ENCODE peak calls at places on chromosomes 3 and 15, in nine cellular contexts. G, U, I, K, T, D, O, W and A are unnamed samples.

GRCh38 chr3:153097213-153097612 is 64.8 kb upstream of the RAP2B start:
- DNase-seq in G (no peak), U (no peak), I (no peak), K (no peak), T (no peak), D (no peak), O (no peak), W (no peak), A (no peak)

GRCh38 chr3:149706905-149707304 is 45.4 kb downstream of the COMMD2 start:
- DNase-seq in G (no peak), U (no peak), I (peak), K (no peak), T (no peak), D (peak), O (peak), W (peak), A (no peak)

GRCh38 chr3:94417963-94418455 is 355.1 kb downstream of the NSUN3 start:
- DNase-seq in G (no peak), U (peak), I (no peak), K (no peak), T (no peak), D (no peak), O (no peak), W (no peak), A (no peak)

GRCh38 chr3:3776607-3777006 is 22.6 kb upstream of the LRRN1 start:
- DNase-seq in G (no peak), U (no peak), I (no peak), K (no peak), T (no peak), D (no peak), O (no peak), W (no peak), A (no peak)

GRCh38 chr15:60370804-60371700 is 26.7 kb downstream of the ANXA2 start:
- DNase-seq in G (peak), U (peak), I (peak), K (peak), T (peak), D (peak), O (peak), W (peak), A (no peak)

GRCh38 chr3:151412989-151413388 is 28.4 kb upstream of the P2RY12 start:
- DNase-seq in G (no peak), U (no peak), I (no peak), K (no peak), T (no peak), D (no peak), O (no peak), W (no peak), A (no peak)

GRCh38 chr15:48898083-48898482 is 20.1 kb downstream of the EID1 start:
- DNase-seq in G (no peak), U (no peak), I (no peak), K (no peak), T (no peak), D (no peak), O (no peak), W (no peak), A (no peak)

GRCh38 chr3:46932455-46933225 is 43.9 kb downstream of the CCDC12 start:
- DNase-seq in G (no peak), U (peak), I (no peak), K (peak), T (no peak), D (no peak), O (no peak), W (no peak), A (no peak)

GRCh38 chr3:180981912-180982311 is 7.6 kb downstream of the DNAJC19 start:
- DNase-seq in G (no peak), U (no peak), I (no peak), K (no peak), T (no peak), D (no peak), O (no peak), W (no peak), A (no peak)

GRCh38 chr15:88661041-88661765 is 22.4 kb downstream of the ISG20 start:
- DNase-seq in G (no peak), U (no peak), I (no peak), K (no peak), T (peak), D (no peak), O (peak), W (peak), A (no peak)

GRCh38 chr15:67824900-67825879 is at the start of gene SKOR1:
- DNase-seq in G (no peak), U (peak), I (peak), K (no peak), T (no peak), D (no peak), O (peak), W (peak), A (no peak)

GRCh38 chr3:13420051-13420816 is at the start of gene NUP210:
- DNase-seq in G (no peak), U (peak), I (peak), K (peak), T (no peak), D (no peak), O (no peak), W (no peak), A (no peak)

GRCh38 chr3:171695476-171695875 is 114.8 kb downstream of the PLD1 start:
- DNase-seq in G (no peak), U (no peak), I (no peak), K (no peak), T (no peak), D (no peak), O (no peak), W (peak), A (no peak)

GRCh38 chr15:68699124-68699880 is 120.5 kb downstream of the CORO2B start:
- DNase-seq in G (no peak), U (no peak), I (no peak), K (no peak), T (no peak), D (no peak), O (no peak), W (no peak), A (no peak)

GRCh38 chr3:115657168-115657567 is 33.9 kb downstream of the GAP43 start:
- DNase-seq in G (no peak), U (no peak), I (no peak), K (no peak), T (no peak), D (no peak), O (no peak), W (no peak), A (no peak)

GRCh38 chr3:73801444-73801843 is 176.7 kb upstream of the PDZRN3 start:
- DNase-seq in G (no peak), U (no peak), I (no peak), K (no peak), T (no peak), D (no peak), O (no peak), W (no peak), A (no peak)

GRCh38 chr15:92197761-92198160 is 195.9 kb upstream of the ST8SIA2 start:
- DNase-seq in G (no peak), U (no peak), I (no peak), K (no peak), T (no peak), D (no peak), O (no peak), W (no peak), A (no peak)

GRCh38 chr3:195001961-195002861 is 268.7 kb downstream of the XXYLT1 start:
- DNase-seq in G (no peak), U (peak), I (peak), K (peak), T (no peak), D (peak), O (peak), W (peak), A (peak)

GRCh38 chr15:25783607-25784131 is 79.5 kb downstream of the ATP10A start:
- DNase-seq in G (no peak), U (no peak), I (no peak), K (no peak), T (no peak), D (no peak), O (peak), W (peak), A (no peak)

GRCh38 chr3:196643201-196643749 is 3.8 kb downstream of the NRROS start:
- DNase-seq in G (no peak), U (no peak), I (no peak), K (no peak), T (no peak), D (no peak), O (no peak), W (no peak), A (no peak)

GRCh38 chr15:77064539-77065308 is 6.2 kb downstream of the TSPAN3 start:
- DNase-seq in G (no peak), U (no peak), I (peak), K (no peak), T (no peak), D (no peak), O (peak), W (no peak), A (no peak)

GRCh38 chr3:39445927-39446326 is 21.6 kb upstream of the MOBP start:
- DNase-seq in G (no peak), U (no peak), I (no peak), K (no peak), T (no peak), D (no peak), O (no peak), W (no peak), A (no peak)

GRCh38 chr3:181075098-181075497 is 85.6 kb upstream of the DNAJC19 start:
- DNase-seq in G (no peak), U (peak), I (no peak), K (no peak), T (no peak), D (no peak), O (no peak), W (no peak), A (no peak)

GRCh38 chr15:93035953-93036810 is 52.8 kb downstream of the RGMA start:
- DNase-seq in G (no peak), U (peak), I (peak), K (peak), T (no peak), D (no peak), O (peak), W (no peak), A (no peak)

GRCh38 chr15:89665449-89666146 is 10.3 kb upstream of the KIF7 start:
- DNase-seq in G (peak), U (peak), I (peak), K (peak), T (no peak), D (peak), O (peak), W (peak), A (peak)

GRCh38 chr3:42031808-42032475 is 59.2 kb upstream of the TRAK1 start:
- DNase-seq in G (peak), U (no peak), I (no peak), K (no peak), T (no peak), D (no peak), O (no peak), W (peak), A (peak)

GRCh38 chr3:44988073-44988472 is 12.0 kb downstream of the EXOSC7 start:
- DNase-seq in G (no peak), U (no peak), I (no peak), K (no peak), T (no peak), D (no peak), O (no peak), W (no peak), A (no peak)

GRCh38 chr3:78091478-78092119 is 1051.7 kb downstream of the ROBO2 start:
- DNase-seq in G (no peak), U (no peak), I (peak), K (no peak), T (no peak), D (no peak), O (no peak), W (no peak), A (no peak)

GRCh38 chr3:196246612-196247308 is 30.4 kb downstream of the SLC51A start:
- DNase-seq in G (no peak), U (no peak), I (no peak), K (no peak), T (no peak), D (no peak), O (peak), W (peak), A (no peak)

GRCh38 chr3:61158152-61158551 is 93.1 kb downstream of the FHIT start:
- DNase-seq in G (no peak), U (no peak), I (no peak), K (no peak), T (no peak), D (no peak), O (no peak), W (no peak), A (no peak)

GRCh38 chr3:23019596-23020300 is 183.4 kb upstream of the UBE2E2 start:
- DNase-seq in G (no peak), U (no peak), I (no peak), K (no peak), T (no peak), D (no peak), O (no peak), W (peak), A (no peak)

GRCh38 chr3:122916580-122916979 is 111.0 kb downstream of the SEMA5B start:
- DNase-seq in G (no peak), U (no peak), I (no peak), K (no peak), T (no peak), D (no peak), O (no peak), W (no peak), A (no peak)

GRCh38 chr15:57969355-57969754 is 96.2 kb downstream of the ALDH1A2 start:
- DNase-seq in G (no peak), U (no peak), I (no peak), K (no peak), T (no peak), D (peak), O (peak), W (no peak), A (no peak)

GRCh38 chr3:59754456-59754855 is 704.6 kb upstream of the CFAP20DC start:
- DNase-seq in G (no peak), U (no peak), I (no peak), K (no peak), T (no peak), D (no peak), O (no peak), W (peak), A (no peak)

GRCh38 chr3:63207066-63207590 is 71.0 kb upstream of the SYNPR start:
- DNase-seq in G (no peak), U (no peak), I (no peak), K (no peak), T (no peak), D (no peak), O (peak), W (no peak), A (no peak)

GRCh38 chr3:57594144-57594543 is 3.0 kb downstream of the ARF4 start:
- DNase-seq in G (no peak), U (no peak), I (no peak), K (no peak), T (no peak), D (no peak), O (no peak), W (no peak), A (no peak)
- H3K4me3 ChIP-seq in G (no peak), U (peak), I (peak), K (no peak), T (peak), D (peak), O (peak), W (peak), A (no peak)

GRCh38 chr15:101698314-101698713 is 26.0 kb downstream of the TARS3 start:
- DNase-seq in G (no peak), U (no peak), I (no peak), K (no peak), T (no peak), D (peak), O (peak), W (no peak), A (no peak)

GRCh38 chr15:101697488-101697887 is 26.8 kb downstream of the TARS3 start:
- DNase-seq in G (no peak), U (no peak), I (no peak), K (no peak), T (no peak), D (no peak), O (no peak), W (no peak), A (no peak)

GRCh38 chr15:101692799-101693198 is 31.5 kb downstream of the TARS3 start:
- DNase-seq in G (no peak), U (no peak), I (no peak), K (no peak), T (no peak), D (no peak), O (no peak), W (no peak), A (no peak)

GRCh38 chr15:101689901-101690300 is 34.4 kb downstream of the TARS3 start:
- DNase-seq in G (no peak), U (no peak), I (no peak), K (no peak), T (no peak), D (peak), O (peak), W (no peak), A (no peak)

DNA sequence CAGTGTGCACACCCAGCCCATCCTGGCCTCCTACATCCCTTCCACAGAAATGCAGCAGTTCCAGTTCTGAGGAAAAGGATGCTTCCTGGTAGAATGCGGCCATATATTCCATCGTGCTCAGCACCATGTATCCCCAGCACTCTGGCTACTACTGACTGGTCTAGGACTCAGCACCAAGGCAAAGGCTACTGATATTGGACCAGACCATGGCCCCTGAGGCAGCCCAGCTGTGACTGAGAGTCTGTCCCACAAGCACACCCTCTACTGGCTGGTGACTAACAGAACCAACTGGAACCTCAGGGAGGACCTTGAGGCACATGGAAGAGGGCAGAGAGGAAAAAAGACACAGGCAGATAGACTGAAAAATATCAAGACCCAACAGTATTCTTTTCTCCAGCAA is 30.0 kb downstream of the TARS3 start:
- DNase-seq in G (no peak), U (no peak), I (no peak), K (no peak), T (no peak), D (no peak), O (no peak), W (no peak), A (no peak)
- TF ChIP-seq CTCF in G (no peak), U (no peak), I (no peak), K (no peak), T (no peak), D (no peak), O (no peak), W (no peak), A (no peak)

DNA sequence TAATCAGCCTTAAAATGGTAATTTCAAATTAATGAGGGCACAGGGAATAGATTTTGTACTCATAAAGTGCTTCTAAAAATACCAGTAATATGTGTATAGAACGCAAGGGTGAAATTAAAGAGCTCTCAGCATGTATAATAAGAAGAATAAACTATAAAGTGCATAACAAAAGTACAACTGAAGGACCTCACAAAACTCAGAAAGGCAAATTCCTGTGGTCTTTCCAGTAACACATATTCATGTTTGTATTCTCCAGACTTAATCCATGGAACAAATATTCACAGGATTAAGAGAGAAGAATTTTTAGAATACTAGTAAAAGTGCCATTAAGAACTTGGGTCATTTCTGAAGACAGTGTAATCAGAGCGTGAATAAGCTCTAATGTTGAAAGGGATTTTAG is 646.3 kb downstream of the CADM2 start:
- DNase-seq in G (no peak), U (no peak), I (no peak), K (no peak), T (no peak), D (no peak), O (no peak), W (no peak), A (no peak)
- H3K4me3 ChIP-seq in G (no peak), U (no peak), I (no peak), K (no peak), T (no peak), D (no peak), O (no peak), W (no peak), A (no peak)

GRCh38 chr15:96703794-96704550 is 373.5 kb downstream of the NR2F2 start:
- DNase-seq in G (no peak), U (no peak), I (no peak), K (no peak), T (no peak), D (no peak), O (no peak), W (no peak), A (no peak)

GRCh38 chr15:96699871-96700401 is 369.4 kb downstream of the NR2F2 start:
- DNase-seq in G (no peak), U (no peak), I (no peak), K (no peak), T (no peak), D (no peak), O (no peak), W (no peak), A (no peak)

GRCh38 chr15:96703087-96703486 is 372.6 kb downstream of the NR2F2 start:
- DNase-seq in G (no peak), U (no peak), I (no peak), K (no peak), T (no peak), D (no peak), O (no peak), W (no peak), A (no peak)

GRCh38 chr15:96701876-96702275 is 371.4 kb downstream of the NR2F2 start:
- DNase-seq in G (no peak), U (no peak), I (no peak), K (no peak), T (no peak), D (no peak), O (no peak), W (no peak), A (no peak)

DNA sequence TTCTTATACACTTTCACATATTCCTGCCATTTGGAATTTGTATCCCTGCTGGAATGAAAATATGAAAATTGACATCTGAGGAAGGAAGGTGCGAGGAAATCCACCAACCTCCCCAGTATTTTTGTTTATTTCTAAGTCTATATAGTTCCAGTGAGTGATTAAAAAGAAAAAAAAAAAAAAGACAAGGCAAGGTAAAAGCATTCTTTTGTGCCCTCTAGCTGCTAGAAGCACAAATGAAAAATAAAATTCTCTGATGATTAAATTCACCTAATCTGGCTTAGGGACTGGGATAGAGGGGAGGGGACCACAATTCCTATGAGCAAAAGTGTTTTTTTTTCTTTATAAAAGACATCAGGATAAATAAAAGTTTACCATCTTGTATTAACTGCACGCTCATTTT is 370.9 kb downstream of the NR2F2 start:
- DNase-seq in G (no peak), U (no peak), I (no peak), K (no peak), T (no peak), D (no peak), O (no peak), W (no peak), A (no peak)
- TF ChIP-seq CTCF in G (no peak), U (no peak), I (peak), K (no peak), T (no peak), D (no peak), O (no peak), W (no peak), A (no peak)